ENCODE peak calls at places on chromosomes 3 and 15, in five cellular contexts. X is HepG2; I is left colon; Q is activated T-cell treated with anti-CD3 and anti-CD28 coated beads, Interleukin-2, amount 50 U/mL, for 4 hours; D is heart left ventricle. J is an unnamed sample.

GRCh38 chr15:22974745-22975144 is 5.4 kb downstream of the CYFIP1 start:
- DNase-seq in X (no peak), I (no peak), Q (no peak), D (no peak), J (peak)

GRCh38 chr3:30551266-30551665 is 55.1 kb upstream of the TGFBR2 start:
- DNase-seq in X (no peak), I (no peak), Q (no peak), D (no peak), J (no peak)

GRCh38 chr3:170085396-170085795 is 47.6 kb downstream of the GPR160 start:
- DNase-seq in X (no peak), I (no peak), Q (no peak), D (no peak), J (no peak)

GRCh38 chr15:26724381-26724780 is 48.5 kb downstream of the GABRB3 start:
- DNase-seq in X (no peak), I (no peak), Q (no peak), D (no peak), J (no peak)

GRCh38 chr15:39966521-39966920 is 32.6 kb downstream of the EIF2AK4 start:
- DNase-seq in X (no peak), I (no peak), Q (no peak), D (no peak), J (no peak)

GRCh38 chr3:52554026-52554755 is 17.8 kb downstream of the UQCC5 start:
- DNase-seq in X (no peak), I (no peak), Q (no peak), D (no peak), J (no peak)

GRCh38 chr3:46423588-46423987 is 16.5 kb downstream of the CCRL2 start:
- DNase-seq in X (peak), I (no peak), Q (no peak), D (no peak), J (no peak)

GRCh38 chr15:23877502-23878412 is 190.7 kb upstream of the NDN start:
- DNase-seq in X (peak), I (peak), Q (no peak), D (no peak), J (peak)

GRCh38 chr15:48458876-48459275 is 127.6 kb downstream of the DUT start:
- DNase-seq in X (no peak), I (no peak), Q (no peak), D (no peak), J (no peak)

GRCh38 chr3:24482306-24482705 is 12.3 kb downstream of the THRB start:
- DNase-seq in X (no peak), I (no peak), Q (no peak), D (no peak), J (no peak)

GRCh38 chr3:55686720-55687254 is 199.7 kb upstream of the WNT5A start:
- DNase-seq in X (no peak), I (no peak), Q (no peak), D (no peak), J (no peak)

GRCh38 chr15:77675806-77676415 is 43.2 kb upstream of the LINGO1 start:
- DNase-seq in X (no peak), I (no peak), Q (no peak), D (no peak), J (no peak)

GRCh38 chr3:186331043-186331442 is 31.0 kb downstream of the DGKG start:
- DNase-seq in X (no peak), I (no peak), Q (no peak), D (no peak), J (no peak)

GRCh38 chr3:156898296-156898880 is 72.2 kb downstream of the LEKR1 start:
- DNase-seq in X (no peak), I (no peak), Q (no peak), D (no peak), J (no peak)

GRCh38 chr15:76169792-76170425 is 110.1 kb downstream of the TMEM266 start:
- DNase-seq in X (no peak), I (no peak), Q (no peak), D (no peak), J (no peak)

GRCh38 chr3:51799879-51800757 is 21.1 kb upstream of the IQCF6 start:
- DNase-seq in X (peak), I (no peak), Q (no peak), D (no peak), J (peak)

GRCh38 chr15:100832178-100832942 is 47.3 kb upstream of the ALDH1A3 start:
- DNase-seq in X (no peak), I (no peak), Q (no peak), D (no peak), J (no peak)

GRCh38 chr15:82919231-82919886 is 33.2 kb downstream of the HOMER2 start:
- DNase-seq in X (peak), I (peak), Q (no peak), D (peak), J (peak)

GRCh38 chr3:108223928-108224327 is 1.7 kb upstream of the IFT57 start:
- DNase-seq in X (no peak), I (no peak), Q (no peak), D (no peak), J (no peak)